ENCODE peak calls at places on chromosome 3, in four cellular contexts. Y is K562, D is A549, C is tibial nerve. W is an unnamed sample.
A peak's percentile ranks its signal among the peaks of the same experiment; 100 is the strongest.

GRCh38 chr3:170417090-170417489 is 1.6 kb upstream of the CLDN11 start:
- DNase-seq in Y (no peak), D (no peak), C (no peak), W (no peak)

GRCh38 chr3:47370887-47371697 is 9.7 kb upstream of the PTPN23 start:
- DNase-seq in C (no peak), Y (peak; percentile 85), D (no peak), W (peak; percentile 54)

GRCh38 chr3:59438492-59438891 is 388.7 kb upstream of the CFAP20DC start:
- DNase-seq in C (no peak), D (no peak), Y (no peak), W (no peak)

GRCh38 chr3:106119691-106120090 is 250.9 kb upstream of the CBLB start:
- DNase-seq in C (no peak), Y (no peak), D (peak; percentile 51), W (no peak)

GRCh38 chr3:164677317-164677716 is 401.0 kb downstream of the SI start:
- DNase-seq in C (no peak), Y (no peak), D (no peak), W (no peak)

GRCh38 chr3:5021571-5022092 is 42.4 kb downstream of the BHLHE40 start:
- DNase-seq in D (peak; percentile 80), Y (peak; percentile 55), C (no peak), W (peak; percentile 46)

GRCh38 chr3:143769663-143770062 is 78.6 kb downstream of the SLC9A9 start:
- DNase-seq in D (no peak), C (no peak), Y (no peak), W (no peak)

GRCh38 chr3:113441051-113441770 is at the start of gene CFAP44:
- DNase-seq in D (no peak), C (peak; percentile 25), Y (no peak), W (no peak)

GRCh38 chr3:123469323-123469995 is 20.6 kb upstream of the ADCY5 start:
- DNase-seq in D (no peak), C (no peak), Y (no peak), W (no peak)

GRCh38 chr3:23648326-23648964 is 157.3 kb upstream of the UBE2E1 start:
- DNase-seq in Y (no peak), D (peak; percentile 66), C (no peak), W (no peak)

GRCh38 chr3:8959683-8960082 is 3.6 kb downstream of the RAD18 start:
- DNase-seq in C (no peak), D (no peak), Y (no peak), W (peak; percentile 80)

GRCh38 chr3:15107075-15107947 is 8.4 kb upstream of the RBSN start:
- DNase-seq in Y (no peak), C (no peak), D (no peak), W (no peak)

GRCh38 chr3:182533394-182533793 is 259.9 kb upstream of the ATP11B start:
- DNase-seq in D (peak; percentile 1), C (no peak), Y (no peak), W (no peak)

GRCh38 chr3:141383555-141384129 is 15.3 kb downstream of the ZBTB38 start:
- DNase-seq in D (no peak), C (no peak), Y (no peak), W (no peak)

GRCh38 chr3:59451041-59451763 is 401.4 kb upstream of the CFAP20DC start:
- DNase-seq in D (no peak), C (no peak), Y (no peak), W (no peak)

GRCh38 chr3:67619966-67620365 is 34.4 kb downstream of the SUCLG2 start:
- DNase-seq in Y (no peak), D (no peak), C (no peak), W (no peak)

GRCh38 chr3:172692751-172693310 is 18.0 kb downstream of the NCEH1 start:
- DNase-seq in D (no peak), Y (no peak), C (no peak), W (peak; percentile 32)

GRCh38 chr3:179768080-179768479 is 115.2 kb downstream of the USP13 start:
- DNase-seq in C (no peak), Y (peak; percentile 60), D (peak; percentile 22), W (peak; percentile 25)

GRCh38 chr3:61662861-61663260 is 101.5 kb downstream of the PTPRG start:
- DNase-seq in D (no peak), C (no peak), Y (no peak), W (no peak)

GRCh38 chr3:186788482-186789370 is 5.3 kb downstream of the EIF4A2 start:
- DNase-seq in Y (no peak), D (no peak), C (no peak), W (no peak)

GRCh38 chr3:15368561-15369135 is 36.3 kb upstream of the SH3BP5 start:
- DNase-seq in Y (no peak), C (no peak), D (no peak), W (no peak)

GRCh38 chr3:21356402-21356801 is 394.6 kb downstream of the ZNF385D start:
- DNase-seq in Y (no peak), C (no peak), D (no peak), W (no peak)

GRCh38 chr3:14147617-14148016 is 22.8 kb downstream of the TMEM43 start:
- DNase-seq in D (no peak), Y (no peak), C (no peak), W (no peak)

GRCh38 chr3:196712514-196713413 is 587 bp downstream of the PIGX start:
- DNase-seq in C (peak; percentile 43), D (peak; percentile 44), Y (no peak), W (peak; percentile 58)

GRCh38 chr3:196707566-196707965 is 4.5 kb downstream of the CEP19 start:
- DNase-seq in C (no peak), Y (no peak), D (no peak), W (no peak)

GRCh38 chr3:196708467-196708866 is 3.6 kb downstream of the CEP19 start:
- DNase-seq in C (no peak), Y (no peak), D (no peak), W (no peak)

GRCh38 chr3:196706313-196706712 is 5.7 kb downstream of the CEP19 start:
- DNase-seq in Y (no peak), D (no peak), C (no peak), W (no peak)

GRCh38 chr3:196711838-196712513 is at the start of the genes CEP19 and PIGX:
- DNase-seq in C (peak; percentile 57), D (peak; percentile 81), Y (peak; percentile 98), W (peak; percentile 88)
- TF ChIP-seq POLR2A in C (peak; percentile 59), D (peak; percentile 76), Y (peak; percentile 66), W (no peak)

GRCh38 chr3:25854214-25854613 is 64.3 kb downstream of the OXSM start:
- DNase-seq in D (peak; percentile 21), C (no peak), Y (no peak), W (no peak)
- H3K4me3 ChIP-seq in D (no peak overlapping the region), C (no peak overlapping the region), Y (no peak overlapping the region), W (no peak overlapping the region)

GRCh38 chr3:12903881-12904280 is 62.5 kb upstream of the RPL32 start:
- DNase-seq in D (no peak), C (no peak), Y (no peak), W (no peak)
- TF ChIP-seq POLR2A in D (no peak), C (no peak), Y (no peak), W (no peak)

GRCh38 chr3:129961142-129961541 is 13.4 kb upstream of the TRH start:
- DNase-seq in D (no peak), C (no peak), Y (no peak), W (peak; percentile 62)
- H3K4me3 ChIP-seq in D (no peak overlapping the region), C (no peak overlapping the region), Y (no peak overlapping the region), W (no peak overlapping the region)

W was measured in NB4.